ENCODE peak calls at places on chromosomes 2 and 18, in ten cellular contexts. Y, F, T, K, B, A, W, P, E and C are unnamed samples.

GRCh38 chr2:216615298-216616082 is 17.7 kb upstream of the IGFBP2 start:
- DNase-seq in A (peak; percentile 51), F (no peak), B (no peak), E (no peak), P (no peak), T (no peak), K (no peak), Y (no peak), W (no peak), C (no peak)

GRCh38 chr18:46641917-46642316 is 15.1 kb downstream of the LOXHD1 start:
- DNase-seq in E (no peak), A (no peak), P (no peak), K (no peak), B (no peak), F (no peak), Y (no peak), W (no peak), T (no peak), C (no peak)

GRCh38 chr2:129880309-129880708 is 99.2 kb upstream of the RAB6C start:
- DNase-seq in T (peak; percentile 10), F (no peak), A (no peak), W (peak; percentile 3), Y (no peak), B (no peak), P (peak; percentile 93), K (no peak), E (no peak), C (peak; percentile 73)

GRCh38 chr2:101277111-101277510 is 24.4 kb downstream of the CNOT11 start:
- DNase-seq in F (no peak), K (no peak), A (no peak), P (no peak), E (peak; percentile 49), T (peak; percentile 32), B (no peak), W (no peak), Y (no peak), C (no peak)

GRCh38 chr2:8424997-8425900 is 256.6 kb upstream of the ID2 start:
- DNase-seq in B (no peak), E (no peak), F (no peak), K (no peak), W (no peak), Y (no peak), P (no peak), A (no peak), T (no peak), C (no peak)

GRCh38 chr2:218877891-218878290 is 2.8 kb upstream of the WNT10A start:
- DNase-seq in T (no peak), F (no peak), B (no peak), W (no peak), Y (no peak), P (no peak), A (no peak), K (no peak), E (no peak), C (no peak)

GRCh38 chr2:234422242-234422641 is 74.6 kb downstream of the ARL4C start:
- DNase-seq in K (no peak), P (no peak), E (peak; percentile 95), F (peak; percentile 31), W (no peak), Y (no peak), B (peak; percentile 57), A (peak; percentile 74), T (no peak), C (no peak)

GRCh38 chr2:190417045-190417842 is 9.1 kb downstream of the MFSD6 start:
- DNase-seq in K (no peak), B (peak; percentile 67), P (no peak), Y (no peak), T (no peak), E (no peak), A (peak; percentile 18), W (no peak), F (no peak), C (no peak)

GRCh38 chr18:7830468-7830867 is 263.4 kb downstream of the PTPRM start:
- DNase-seq in P (no peak), W (no peak), E (no peak), B (no peak), Y (no peak), A (no peak), F (no peak), T (no peak), K (no peak), C (no peak)

GRCh38 chr18:46477425-46478011 is 179.5 kb downstream of the LOXHD1 start:
- DNase-seq in E (no peak), W (no peak), P (no peak), Y (no peak), F (no peak), T (no peak), B (no peak), A (no peak), K (no peak), C (no peak)

GRCh38 chr2:23019476-23019875 is 365.5 kb upstream of the KLHL29 start:
- DNase-seq in Y (no peak), A (no peak), E (no peak), P (no peak), F (no peak), W (no peak), T (no peak), K (no peak), B (no peak), C (no peak)

GRCh38 chr2:68936462-68936861 is 16.2 kb downstream of the GKN2 start:
- DNase-seq in A (no peak), W (no peak), Y (no peak), P (no peak), T (no peak), B (no peak), K (no peak), E (peak; percentile 82), F (no peak), C (no peak)

GRCh38 chr18:77821892-77822291 is 572.2 kb downstream of the GALR1 start:
- DNase-seq in F (no peak), Y (no peak), T (no peak), E (no peak), K (no peak), A (no peak), W (no peak), B (no peak), P (no peak), C (no peak)

GRCh38 chr2:69226886-69227285 is 160.1 kb downstream of the GFPT1 start:
- DNase-seq in Y (no peak), E (no peak), B (no peak), F (no peak), P (no peak), A (no peak), W (no peak), T (no peak), K (no peak), C (no peak)

GRCh38 chr2:214674278-214674677 is 135.2 kb downstream of the BARD1 start:
- DNase-seq in Y (no peak), A (no peak), P (no peak), B (no peak), T (no peak), K (no peak), W (no peak), F (no peak), E (no peak), C (no peak)

GRCh38 chr2:235727186-235727585 is 233.3 kb downstream of the AGAP1 start:
- DNase-seq in E (no peak), B (no peak), P (no peak), W (no peak), Y (no peak), T (no peak), F (no peak), A (no peak), K (no peak), C (peak; percentile 81)

GRCh38 chr2:162072181-162072702 is 1.8 kb downstream of the DPP4 start:
- DNase-seq in K (no peak), B (no peak), F (no peak), A (peak; percentile 59), Y (no peak), T (no peak), P (no peak), W (no peak), E (peak; percentile 90), C (no peak)

DNA sequence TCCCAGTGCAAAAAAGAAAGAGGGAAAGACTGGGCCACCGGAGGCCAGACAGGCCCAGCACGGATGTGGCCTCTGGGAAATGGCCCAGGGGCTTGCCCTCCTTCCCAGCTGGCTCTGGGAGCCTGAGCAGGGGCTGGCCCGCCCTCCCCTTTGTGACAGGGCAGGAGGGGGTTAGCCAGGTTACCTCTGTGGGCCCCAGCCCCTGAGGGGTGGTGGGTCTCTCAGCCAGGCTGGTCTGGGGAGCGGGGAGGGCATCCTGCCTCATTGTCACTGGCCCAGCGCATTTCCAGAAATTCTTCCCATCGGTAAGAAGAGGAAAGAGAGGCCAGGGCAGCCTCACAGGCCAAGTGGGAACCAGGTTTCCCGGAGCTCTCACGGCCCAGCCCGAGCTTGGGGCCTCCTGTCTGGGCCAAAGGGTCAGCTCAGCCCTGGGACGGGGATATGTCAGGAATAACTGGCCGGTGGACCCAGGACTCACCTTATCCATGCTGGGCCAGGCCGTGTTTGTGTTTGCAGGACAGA is 182.3 kb downstream of the ZFP36L2 start:
- DNase-seq in W (no peak), Y (no peak), B (peak; percentile 23), P (no peak), F (no peak), K (no peak), A (no peak), T (no peak), E (no peak), C (no peak)
- H3K4me3 ChIP-seq in W (no peak overlapping the region), Y (no peak overlapping the region), B (no peak overlapping the region), P (no peak overlapping the region), F (no peak overlapping the region), K (no peak overlapping the region), A (no peak overlapping the region), T (no peak overlapping the region), E (no peak overlapping the region), C (no peak overlapping the region)

GRCh38 chr2:3302751-3303582 is 74.7 kb downstream of the EIPR1 start:
- DNase-seq in E (no peak), Y (no peak), W (no peak), P (no peak), A (peak; percentile 46), B (peak; percentile 83), F (no peak), K (no peak), T (no peak), C (no peak)
- H3K27ac ChIP-seq in E (no peak overlapping the region), Y (no peak overlapping the region), W (no peak overlapping the region), P (no peak overlapping the region), A (peak overlapping the region; percentile 46), B (peak overlapping the region; percentile 98), F (no peak overlapping the region), K (peak overlapping the region; percentile 14), T (no peak overlapping the region), C (no peak overlapping the region)

DNA sequence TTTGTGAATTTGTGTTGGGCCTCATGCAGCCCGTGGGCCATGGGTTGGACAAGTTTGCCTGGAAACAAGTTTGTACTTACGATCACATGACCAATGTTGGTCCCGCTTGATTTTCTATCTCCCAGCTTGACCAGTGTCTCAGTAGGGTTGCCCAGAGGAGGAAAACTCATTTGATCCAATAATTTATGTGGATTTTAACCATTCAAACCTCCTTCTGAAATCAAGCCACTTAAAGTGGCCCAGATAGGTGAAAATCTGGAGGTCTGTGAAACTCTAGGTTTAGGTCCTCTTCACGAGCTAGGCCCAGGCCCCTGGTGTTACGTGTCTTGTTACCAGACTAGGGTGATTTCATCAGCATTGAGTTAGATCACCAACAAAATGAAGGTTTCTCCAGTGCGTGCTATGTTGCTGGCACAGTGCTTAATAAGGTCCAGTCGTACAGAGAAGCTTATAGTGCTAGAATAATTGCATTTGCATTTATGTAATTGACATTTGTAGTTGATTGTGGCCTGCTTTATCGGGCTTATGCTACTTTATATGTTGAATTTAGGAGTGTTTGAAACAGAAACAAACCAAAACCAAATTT is 4.4 kb downstream of the ACTR2 start:
- DNase-seq in P (no peak), T (no peak), F (no peak), K (no peak), W (no peak), E (peak; percentile 38), B (no peak), Y (no peak), A (no peak), C (no peak)
- TF ChIP-seq POLR2A in P (no peak), T (no peak), F (no peak), K (no peak), W (no peak), E (no peak), B (no peak), Y (no peak), A (no peak), C (no peak)

GRCh38 chr18:35477497-35477896 is 20.3 kb downstream of the INO80C start:
- DNase-seq in B (no peak), F (no peak), T (no peak), W (no peak), Y (no peak), K (no peak), P (no peak), A (no peak), E (no peak), C (no peak)
- H3K4me3 ChIP-seq in B (no peak overlapping the region), F (no peak overlapping the region), T (no peak overlapping the region), W (no peak overlapping the region), Y (no peak overlapping the region), K (no peak overlapping the region), P (no peak overlapping the region), A (no peak overlapping the region), E (no peak overlapping the region), C (no peak overlapping the region)